ENCODE peak calls at places on chromosomes 5 and 9, in nine cellular contexts. G is right atrium auricular region, R is endothelial cell of umbilical vein, V is bronchial epithelial cell, Z is PC-3, K is neural progenitor cell, E is GM12865, S is cardiac muscle cell, M is cardiac fibroblast. D is an unnamed sample.

GRCh38 chr9:22682536-22683392 is 236.1 kb downstream of the DMRTA1 start:
- DNase-seq in R (no peak), K (no peak), E (no peak), S (no peak), G (no peak), M (peak; percentile 46), Z (peak; percentile 76), V (peak; percentile 51), D (peak; percentile 4)

GRCh38 chr5:147643142-147643541 is 133.3 kb upstream of the DPYSL3 start:
- DNase-seq in E (no peak), R (no peak), K (no peak), Z (no peak), G (no peak), S (no peak), M (no peak), V (peak; percentile 92), D (no peak)

GRCh38 chr5:72441861-72442540 is 65.2 kb downstream of the ZNF366 start:
- DNase-seq in G (no peak), M (peak; percentile 81), S (peak; percentile 67), K (no peak), R (peak; percentile 88), E (no peak), V (peak; percentile 97), Z (peak; percentile 84), D (peak; percentile 88)

GRCh38 chr9:95585824-95586223 is 69.1 kb upstream of the PTCH1 start:
- DNase-seq in S (no peak), R (no peak), G (no peak), V (no peak), Z (no peak), K (no peak), E (no peak), M (no peak), D (no peak)

GRCh38 chr5:157778121-157778805 is 34.8 kb downstream of the LSM11 start:
- DNase-seq in R (peak; percentile 21), V (no peak), M (peak; percentile 33), E (no peak), G (no peak), Z (peak; percentile 71), S (peak; percentile 57), K (no peak), D (peak; percentile 42)

GRCh38 chr9:81032030-81032572 is 657.2 kb downstream of the TLE1 start:
- DNase-seq in V (peak; percentile 87), G (no peak), S (peak; percentile 88), E (peak; percentile 2), M (peak; percentile 84), K (no peak), Z (peak; percentile 57), R (no peak), D (peak; percentile 89)

GRCh38 chr5:13660072-13660471 is 284.4 kb downstream of the DNAH5 start:
- DNase-seq in S (no peak), V (peak; percentile 70), E (no peak), R (peak; percentile 17), Z (peak; percentile 53), K (peak; percentile 19), G (no peak), M (no peak), D (peak; percentile 0)

GRCh38 chr5:152170350-152170749 is 234.7 kb downstream of the NMUR2 start:
- DNase-seq in S (no peak), G (no peak), K (peak; percentile 3), V (no peak), E (no peak), R (no peak), M (no peak), Z (peak; percentile 25), D (no peak)

GRCh38 chr9:109455861-109456260 is 42.2 kb downstream of the PTPN3 start:
- DNase-seq in E (no peak), V (no peak), Z (no peak), M (no peak), G (no peak), R (no peak), K (no peak), S (no peak), D (no peak)

GRCh38 chr5:31100781-31101180 is 92.7 kb upstream of the CDH6 start:
- DNase-seq in S (no peak), M (no peak), R (no peak), Z (no peak), E (no peak), G (no peak), V (no peak), K (no peak), D (no peak)

GRCh38 chr9:13586726-13587392 is 307.4 kb upstream of the MPDZ start:
- DNase-seq in K (no peak), V (no peak), E (no peak), S (no peak), G (no peak), R (peak; percentile 75), M (no peak), Z (no peak), D (no peak)

GRCh38 chr5:168879929-168880328 is 300.8 kb upstream of the PANK3 start:
- DNase-seq in Z (no peak), M (peak; percentile 76), S (peak; percentile 81), V (no peak), K (no peak), R (peak; percentile 32), G (no peak), E (peak; percentile 79), D (peak; percentile 65)

GRCh38 chr5:141641634-141642278 is 5.0 kb downstream of the RELL2 start:
- DNase-seq in Z (peak; percentile 93), S (peak; percentile 60), M (peak; percentile 54), R (peak; percentile 54), V (peak; percentile 87), G (no peak), K (no peak), E (peak; percentile 68), D (peak; percentile 69)
- TF ChIP-seq CTCF in Z (peak; percentile 62), S (peak; percentile 35), M (peak; percentile 43), R (peak; percentile 32), V (peak; percentile 34), G (no peak), K (no peak), E (peak; percentile 21), D (peak; percentile 39)

GRCh38 chr9:104746285-104746684 is 1.2 kb upstream of the NIPSNAP3A start:
- DNase-seq in V (no peak), M (no peak), E (no peak), G (no peak), K (no peak), S (no peak), Z (no peak), R (no peak), D (no peak)
- H3K4me3 ChIP-seq in V (no peak overlapping the region), M (no peak overlapping the region), E (no peak overlapping the region), G (no peak overlapping the region), K (no peak overlapping the region), S (peak overlapping the region; percentile 53), Z (peak overlapping the region; percentile 88), R (no peak overlapping the region), D (no peak overlapping the region)

DNA sequence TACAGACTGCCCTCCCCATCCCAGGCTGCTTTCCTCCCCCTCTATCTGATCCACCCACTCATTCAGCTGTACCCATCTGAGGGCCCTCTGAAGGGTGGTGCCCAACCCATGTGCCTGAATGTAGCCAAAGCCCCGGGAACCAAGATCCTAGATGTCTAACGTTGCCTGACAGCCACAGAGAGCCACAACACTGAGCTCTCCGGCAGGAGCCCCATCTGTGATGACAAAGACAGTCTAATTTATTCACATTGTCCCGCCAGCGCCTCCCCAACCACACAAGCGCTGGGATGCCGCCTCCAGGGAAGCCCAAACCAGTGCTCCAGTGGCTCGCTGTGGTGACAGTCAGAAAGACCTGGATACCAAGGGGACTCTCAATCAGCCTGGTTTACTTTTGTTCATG is 8.4 kb downstream of the IGFBPL1 start:
- DNase-seq in K (peak; percentile 58), G (no peak), R (no peak), E (no peak), S (no peak), M (no peak), V (no peak), Z (no peak), D (no peak)
- TF ChIP-seq CTCF in K (no peak), G (no peak), R (no peak), E (no peak), S (no peak), M (no peak), V (no peak), Z (no peak), D (no peak)

DNA sequence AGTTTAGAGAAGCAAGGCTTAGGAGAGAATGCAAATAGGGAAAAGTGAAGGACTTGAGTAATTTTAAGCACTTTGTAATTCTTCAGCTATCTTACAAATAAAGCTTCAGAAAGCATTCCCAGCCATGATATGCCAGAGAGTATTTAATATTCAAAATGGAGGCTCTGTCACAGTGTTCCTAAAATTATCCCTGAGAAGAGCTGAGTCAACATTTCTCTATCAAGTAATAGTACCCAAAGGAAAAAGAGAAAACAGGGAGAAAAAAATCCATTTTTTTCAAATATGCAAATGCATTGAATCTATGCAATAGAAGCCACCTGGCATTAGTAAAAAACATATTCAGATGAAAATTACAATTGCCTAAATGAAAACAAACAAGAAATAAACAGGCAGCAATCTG is 392.6 kb upstream of the FAM174A start:
- DNase-seq in M (no peak), R (no peak), Z (no peak), S (no peak), E (no peak), G (no peak), K (no peak), V (no peak), D (no peak)
- H3K4me3 ChIP-seq in M (no peak overlapping the region), R (no peak overlapping the region), Z (no peak overlapping the region), S (no peak overlapping the region), E (no peak overlapping the region), G (no peak overlapping the region), K (no peak overlapping the region), V (no peak overlapping the region), D (no peak overlapping the region)

DNA sequence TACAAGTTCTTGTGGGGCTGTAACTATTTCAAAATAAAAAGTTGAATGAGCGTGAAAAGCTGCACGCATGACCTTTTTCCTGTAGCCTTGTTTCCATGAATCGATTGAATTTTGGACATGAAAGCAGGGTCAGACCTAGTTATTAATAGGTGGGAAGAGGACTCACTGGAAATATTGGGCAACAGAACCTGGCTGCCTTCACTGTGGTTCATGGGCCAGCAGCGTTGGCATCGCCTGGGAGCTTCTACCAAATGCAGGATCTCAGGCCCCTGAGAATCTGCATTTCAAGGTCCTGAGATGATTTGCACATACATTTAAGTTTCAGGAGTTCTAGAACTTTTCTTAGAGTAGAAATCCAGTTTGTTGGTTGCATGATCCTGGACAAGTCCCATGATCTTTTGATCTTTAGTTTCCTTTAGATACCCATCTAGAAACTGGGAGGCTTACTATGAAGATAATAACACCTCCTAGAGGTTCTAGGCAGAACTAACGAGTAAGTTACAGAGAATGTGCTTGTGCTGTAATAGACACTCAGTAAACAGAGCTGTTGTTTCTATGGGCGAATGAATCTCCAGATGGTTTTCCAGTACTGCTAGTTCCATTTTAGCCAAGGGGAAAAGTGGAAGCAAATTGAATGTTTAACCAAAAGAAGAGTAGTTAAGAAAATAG is 12.4 kb downstream of the ANKRD33B start:
- DNase-seq in E (no peak), M (no peak), S (no peak), R (no peak), K (no peak), V (no peak), Z (no peak), G (peak; percentile 32), D (no peak)
- TF ChIP-seq CTCF in E (no peak), M (no peak), S (no peak), R (no peak), K (no peak), V (no peak), Z (peak; percentile 32), G (no peak), D (no peak)